ENCODE peak calls at places on chromosomes 4 and X, in five cellular contexts. W, Q, E, Y and G are unnamed samples.
A peak's percentile ranks its signal among the peaks of the same experiment; 100 is the strongest.

GRCh38 chr4:81724925-81725329 is 253.2 kb upstream of the RASGEF1B start:
- DNase-seq in W (no peak), Q (peak; percentile 55), E (no peak), Y (peak; percentile 39), G (no peak)

GRCh38 chr4:100796333-100796732 is 278.5 kb upstream of the EMCN start:
- DNase-seq in W (no peak), Q (no peak), E (no peak), Y (no peak), G (no peak)

GRCh38 chr4:173685761-173686260 is 155.8 kb upstream of the HAND2 start:
- DNase-seq in W (no peak), Q (no peak), E (no peak), Y (no peak), G (no peak)

GRCh38 chr4:147136308-147136707 is 190.6 kb upstream of the TTC29 start:
- DNase-seq in W (no peak), Q (no peak), E (peak; percentile 84), Y (no peak), G (no peak)

GRCh38 chr4:4606321-4606720 is 64.5 kb upstream of the STX18 start:
- DNase-seq in W (no peak), Q (no peak), E (peak; percentile 65), Y (no peak), G (no peak)

GRCh38 chr4:100118213-100118612 is 72.1 kb downstream of the DDIT4L start:
- DNase-seq in W (no peak), Q (no peak), E (peak; percentile 4), Y (peak; percentile 40), G (no peak)

GRCh38 chr4:39970559-39971270 is 7.0 kb downstream of the PDS5A start:
- DNase-seq in W (no peak), Q (peak; percentile 76), E (no peak), Y (peak; percentile 61), G (no peak)

GRCh38 chrX:12526296-12526695 is 264.9 kb upstream of the PRPS2 start:
- DNase-seq in W (no peak), Q (no peak), E (no peak), Y (no peak), G (no peak)

GRCh38 chrX:68865300-68865699 is 36.5 kb downstream of the EFNB1 start:
- DNase-seq in W (no peak), Q (no peak), E (no peak), Y (no peak), G (no peak)

GRCh38 chrX:104351173-104351769 is 96.5 kb upstream of the ESX1 start:
- DNase-seq in W (no peak), Q (no peak), E (peak; percentile 82), Y (peak; percentile 90), G (peak; percentile 45)

GRCh38 chrX:41064028-41064427 is 21.2 kb upstream of the USP9X start:
- DNase-seq in W (no peak), Q (no peak), E (peak; percentile 55), Y (peak; percentile 7), G (no peak)

GRCh38 chr4:162682651-162683050 is 484.0 kb downstream of the NAF1 start:
- DNase-seq in W (no peak), Q (no peak), E (no peak), Y (peak; percentile 30), G (no peak)

GRCh38 chrX:38768079-38768478 is 33.2 kb upstream of the MID1IP1 start:
- DNase-seq in W (no peak), Q (no peak), E (peak; percentile 33), Y (peak; percentile 18), G (no peak)

GRCh38 chr4:40662962-40663604 is 33.4 kb upstream of the RBM47 start:
- DNase-seq in W (no peak), Q (peak; percentile 49), E (peak; percentile 89), Y (peak; percentile 93), G (peak; percentile 28)

GRCh38 chr4:160836431-160836830 is 1327.4 kb downstream of the FSTL5 start:
- DNase-seq in W (no peak), Q (no peak), E (no peak), Y (peak; percentile 28), G (no peak)

GRCh38 chrX:16120431-16120830 is 2.9 kb upstream of the GRPR start:
- DNase-seq in W (no peak), Q (no peak), E (no peak), Y (no peak), G (no peak)

GRCh38 chrX:42602566-42602965 is 175.4 kb downstream of the PPP1R2C start:
- DNase-seq in W (no peak), Q (no peak), E (no peak), Y (no peak), G (no peak)

GRCh38 chr4:130395871-130396270 is 1299.9 kb downstream of the C4orf33 start:
- DNase-seq in W (no peak), Q (no peak), E (peak; percentile 89), Y (peak; percentile 67), G (peak; percentile 77)

GRCh38 chr4:14896656-14897175 is 105.6 kb upstream of the CPEB2 start:
- DNase-seq in W (no peak), Q (no peak), E (no peak), Y (no peak), G (no peak)

GRCh38 chr4:77023920-77024319 is 51.9 kb downstream of the CCNI start:
- DNase-seq in W (no peak), Q (no peak), E (no peak), Y (no peak), G (no peak)

GRCh38 chr4:177369372-177369771 is 59.7 kb downstream of the NEIL3 start:
- DNase-seq in W (no peak), Q (no peak), E (peak; percentile 91), Y (no peak), G (peak; percentile 33)

GRCh38 chr4:16865897-16866283 is 32.6 kb downstream of the LDB2 start:
- DNase-seq in W (no peak), Q (no peak), E (no peak), Y (no peak), G (no peak)

GRCh38 chrX:115898382-115899001 is 272.1 kb upstream of the AGTR2 start:
- DNase-seq in W (no peak), Q (peak; percentile 86), E (peak; percentile 29), Y (no peak), G (no peak)

GRCh38 chr4:53196872-53197759 is 168.7 kb downstream of the SCFD2 start:
- DNase-seq in W (no peak), Q (no peak), E (peak; percentile 90), Y (peak; percentile 79), G (peak; percentile 56)

GRCh38 chr4:13543091-13543581 is 1.2 kb downstream of the NKX3-2 start:
- DNase-seq in W (no peak), Q (no peak), E (no peak), Y (no peak), G (no peak)

GRCh38 chr4:187027231-187027760 is 303.6 kb upstream of the FAT1 start:
- DNase-seq in W (no peak), Q (no peak), E (peak; percentile 47), Y (no peak), G (no peak)

GRCh38 chr4:31458813-31459212 is 738.6 kb downstream of the PCDH7 start:
- DNase-seq in W (no peak), Q (no peak), E (no peak), Y (no peak), G (no peak)

DNA sequence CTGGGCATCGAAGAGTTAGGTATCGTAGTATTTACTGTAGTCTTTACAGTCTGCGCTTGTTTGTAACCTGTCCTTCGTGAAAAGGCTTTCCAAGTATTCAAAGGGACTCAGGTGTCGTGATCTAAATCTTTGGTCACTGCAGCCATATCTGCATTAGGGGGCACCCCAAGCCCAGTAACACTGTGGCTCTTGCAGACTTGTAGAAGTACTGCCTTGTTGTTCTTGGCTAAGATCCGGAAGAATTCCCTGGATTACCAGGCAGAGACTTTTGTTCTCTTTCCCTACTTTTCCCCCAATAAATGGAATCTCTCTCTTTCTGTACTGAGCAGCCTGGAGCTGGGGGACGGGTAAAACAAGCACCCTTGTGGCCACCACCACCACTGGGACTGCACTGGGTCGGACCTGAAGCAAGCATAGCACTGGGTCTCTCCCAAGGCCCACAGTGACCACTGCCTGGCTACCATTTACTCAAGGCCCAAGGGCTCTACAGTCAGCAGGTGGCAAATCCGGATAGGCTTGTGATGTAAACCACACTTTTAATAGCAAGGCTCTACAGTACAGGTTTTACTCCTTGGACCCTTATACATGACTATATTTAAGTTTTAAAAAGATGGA is 12.0 kb downstream of the CXorf58 start:
- DNase-seq in W (no peak), Q (no peak), E (no peak), Y (no peak), G (no peak)
- TF ChIP-seq CTCF in W (no peak), Q (no peak), E (no peak), Y (no peak), G (no peak)

DNA sequence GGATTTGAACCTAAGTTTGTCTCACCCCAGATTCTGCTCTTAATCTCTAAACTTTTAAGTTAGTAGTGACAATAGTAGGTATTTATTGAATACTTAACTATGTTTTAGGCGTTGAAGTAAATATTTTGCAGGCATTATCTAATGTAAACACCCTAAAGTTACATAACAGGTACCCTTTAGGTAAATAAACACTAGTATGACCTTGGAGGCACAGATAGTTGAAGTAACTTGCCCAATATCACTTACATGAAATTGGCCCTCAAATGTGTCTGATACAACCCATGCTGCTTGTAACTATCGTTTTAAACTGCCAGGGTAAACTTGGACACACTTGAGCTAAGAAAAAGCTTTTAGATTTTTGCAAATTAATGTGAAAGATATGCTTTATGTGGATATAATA is 3.0 kb downstream of the HPRT1 start:
- DNase-seq in W (no peak), Q (no peak), E (no peak), Y (no peak), G (no peak)
- H3K4me3 ChIP-seq in W (no peak overlapping the region), Q (no peak overlapping the region), E (no peak overlapping the region), Y (no peak overlapping the region), G (no peak overlapping the region)

GRCh38 chrX:24692305-24692704 is 1.4 kb upstream of the POLA1 start:
- DNase-seq in W (no peak), Q (no peak), E (no peak), Y (no peak), G (no peak)

GRCh38 chrX:24694825-24695224 is 1.1 kb downstream of the POLA1 start:
- DNase-seq in W (no peak), Q (no peak), E (peak; percentile 2), Y (peak; percentile 2), G (no peak)

GRCh38 chrX:24696241-24696640 is 2.5 kb downstream of the POLA1 start:
- DNase-seq in W (no peak), Q (no peak), E (no peak), Y (no peak), G (no peak)

GRCh38 chrX:24693453-24694202 is at the start of gene POLA1:
- DNase-seq in W (peak; percentile 14), Q (peak; percentile 91), E (peak; percentile 95), Y (peak; percentile 85), G (peak; percentile 79)
- TF ChIP-seq CTCF in W (no peak), Q (no peak), E (peak; percentile 33), Y (peak; percentile 29), G (peak; percentile 30)

DNA sequence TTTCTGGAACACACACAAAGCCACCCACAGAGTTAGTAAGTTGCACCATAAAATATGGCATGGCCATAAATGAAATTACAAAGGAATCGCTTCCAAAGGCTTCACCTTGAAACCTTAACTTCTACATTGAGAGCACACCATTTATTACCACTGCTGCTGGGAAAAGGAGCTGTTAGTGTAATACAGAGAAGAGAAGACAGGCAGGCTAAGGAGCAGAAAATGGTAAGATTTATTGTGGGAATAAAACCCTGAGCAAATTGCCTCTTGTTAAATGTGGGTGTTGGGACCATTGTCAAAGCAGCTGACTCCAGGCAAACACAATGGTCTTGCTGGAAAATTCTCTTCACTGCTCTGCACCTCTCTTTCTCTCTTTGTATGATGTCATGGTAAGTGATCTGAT is 79.2 kb upstream of the NHS start:
- DNase-seq in W (no peak), Q (no peak), E (no peak), Y (no peak), G (no peak)
- H3K4me3 ChIP-seq in W (no peak overlapping the region), Q (no peak overlapping the region), E (no peak overlapping the region), Y (no peak overlapping the region), G (no peak overlapping the region)